ENCODE peak calls at places on chromosomes 5 and 9, in ten cellular contexts. D is stomach, P is dorsolateral prefrontal cortex, B is thoracic aorta, L is AG10803, C is NB4, E is A549, S is astrocyte of the spinal cord, X is D721Med, Z is H9. R is an unnamed sample.

GRCh38 chr5:169791251-169791650 is 154.2 kb downstream of the DOCK2 start:
- DNase-seq in B (no peak), E (no peak), Z (no peak), X (no peak), D (no peak), L (no peak), C (no peak), P (no peak), S (no peak), R (no peak)

GRCh38 chr9:126927419-126927818 is 12.8 kb downstream of the RALGPS1 start:
- DNase-seq in B (no peak), C (no peak), E (no peak), L (no peak), P (no peak), X (no peak), Z (no peak), D (no peak), S (no peak), R (no peak)

GRCh38 chr5:59002162-59002825 is 419.4 kb downstream of the RAB3C start:
- DNase-seq in E (no peak), S (no peak), L (no peak), Z (no peak), X (no peak), D (no peak), B (no peak), P (no peak), C (no peak), R (no peak)

GRCh38 chr5:123156577-123157296 is 67.7 kb downstream of the PRDM6 start:
- DNase-seq in C (no peak), P (no peak), X (no peak), E (no peak), D (no peak), S (peak), B (no peak), Z (no peak), L (peak), R (no peak)

GRCh38 chr9:129483467-129484324 is 137.2 kb downstream of the C9orf50 start:
- DNase-seq in X (no peak), C (peak), Z (no peak), P (peak), D (peak), S (peak), E (peak), B (peak), L (peak), R (peak)

GRCh38 chr9:107615325-107615724 is 125.8 kb upstream of the KLF4 start:
- DNase-seq in B (no peak), Z (no peak), X (no peak), C (peak), S (no peak), D (no peak), L (peak), E (no peak), P (no peak), R (no peak)

GRCh38 chr9:130888146-130888885 is 8.3 kb downstream of the QRFP start:
- DNase-seq in E (no peak), S (no peak), X (no peak), D (no peak), Z (no peak), B (no peak), C (no peak), L (no peak), P (no peak), R (no peak)

GRCh38 chr9:115675834-115676233 is 477.8 kb upstream of the PAPPA start:
- DNase-seq in C (no peak), X (no peak), B (no peak), L (no peak), S (no peak), E (no peak), P (no peak), D (no peak), Z (no peak), R (no peak)

GRCh38 chr9:95641591-95641990 is 124.8 kb upstream of the PTCH1 start:
- DNase-seq in Z (no peak), L (no peak), S (no peak), C (no peak), D (no peak), E (no peak), P (peak), X (no peak), B (no peak), R (no peak)

GRCh38 chr5:173920024-173920753 is 32.0 kb downstream of the CPEB4 start:
- DNase-seq in Z (no peak), D (no peak), S (no peak), X (no peak), B (no peak), P (no peak), E (no peak), C (peak), L (peak), R (no peak)

GRCh38 chr5:43191740-43192557 is at the start of gene NIM1K:
- DNase-seq in Z (peak), D (peak), E (peak), X (peak), S (peak), P (peak), L (peak), C (peak), B (peak), R (peak)

GRCh38 chr9:18682907-18683306 is 209.0 kb downstream of the ADAMTSL1 start:
- DNase-seq in P (no peak), Z (no peak), C (no peak), S (no peak), D (no peak), X (no peak), B (no peak), E (no peak), L (no peak), R (no peak)

GRCh38 chr5:124285071-124285470 is 461.4 kb downstream of the ZNF608 start:
- DNase-seq in X (no peak), P (no peak), E (no peak), S (no peak), L (no peak), D (peak), C (no peak), B (no peak), Z (no peak), R (no peak)

GRCh38 chr5:179817071-179817840 is 3.4 kb upstream of the SQSTM1 start:
- DNase-seq in P (no peak), X (no peak), Z (no peak), D (no peak), L (no peak), B (no peak), S (no peak), E (no peak), C (no peak), R (peak)

GRCh38 chr5:134581241-134581981 is 51.2 kb downstream of the SAR1B start:
- DNase-seq in P (no peak), B (no peak), C (no peak), Z (no peak), L (no peak), E (no peak), S (no peak), X (peak), D (no peak), R (no peak)

GRCh38 chr9:129437626-129438323 is 183.1 kb downstream of the C9orf50 start:
- DNase-seq in P (no peak), S (no peak), X (no peak), E (no peak), D (no peak), Z (no peak), B (no peak), C (no peak), L (peak), R (no peak)

GRCh38 chr9:83937861-83938455 is 16.7 kb upstream of the KIF27 start:
- DNase-seq in C (peak), E (peak), L (peak), S (peak), Z (no peak), B (no peak), X (no peak), P (no peak), D (no peak), R (no peak)

GRCh38 chr9:100774962-100775361 is 197.1 kb downstream of the CAVIN4 start:
- DNase-seq in X (no peak), L (no peak), E (no peak), Z (peak), C (no peak), D (no peak), B (no peak), P (no peak), S (no peak), R (no peak)

GRCh38 chr5:55530669-55531068 is 4.1 kb downstream of the PLPP1 start:
- DNase-seq in S (no peak), C (no peak), P (no peak), X (no peak), E (no peak), L (no peak), B (no peak), Z (peak), D (no peak), R (no peak)

GRCh38 chr9:38016375-38017120 is 52.5 kb downstream of the SHB start:
- DNase-seq in S (peak), L (peak), X (no peak), E (peak), Z (no peak), C (no peak), D (no peak), B (no peak), P (no peak), R (no peak)

GRCh38 chr9:21796768-21797167 is 5.7 kb upstream of the MTAP start:
- DNase-seq in D (no peak), S (no peak), L (peak), B (no peak), X (no peak), Z (no peak), E (peak), C (no peak), P (no peak), R (no peak)

GRCh38 chr5:97478513-97478912 is 295.5 kb upstream of the RIOK2 start:
- DNase-seq in C (no peak), P (no peak), L (no peak), Z (no peak), X (no peak), S (no peak), E (no peak), B (no peak), D (no peak), R (no peak)

GRCh38 chr9:131677051-131677444 is 62.8 kb downstream of the RAPGEF1 start:
- DNase-seq in Z (no peak), D (no peak), C (no peak), X (no peak), E (no peak), P (no peak), B (no peak), S (no peak), L (peak), R (no peak)

GRCh38 chr5:128464596-128464995 is 73.4 kb downstream of the FBN2 start:
- DNase-seq in L (peak), E (no peak), B (no peak), Z (no peak), X (no peak), C (no peak), P (no peak), S (no peak), D (no peak), R (peak)

GRCh38 chr5:107218457-107219193 is 452.1 kb downstream of the EFNA5 start:
- DNase-seq in X (no peak), D (no peak), S (peak), P (no peak), B (no peak), C (peak), L (peak), Z (no peak), E (peak), R (no peak)

GRCh38 chr5:90598300-90598699 is 39.7 kb downstream of the ADGRV1 start:
- DNase-seq in S (peak), C (no peak), X (peak), B (no peak), Z (no peak), D (no peak), P (no peak), E (no peak), L (no peak), R (no peak)

GRCh38 chr9:26129216-26129615 is 451.0 kb upstream of the TUSC1 start:
- DNase-seq in E (no peak), Z (no peak), S (peak), X (no peak), B (no peak), D (no peak), P (no peak), C (peak), L (peak), R (no peak)

GRCh38 chr9:121670447-121670846 is 19.0 kb downstream of the DAB2IP start:
- DNase-seq in S (no peak), C (no peak), E (no peak), X (no peak), Z (no peak), D (no peak), B (no peak), P (peak), L (peak), R (peak)

GRCh38 chr9:121672213-121672612 is 20.8 kb downstream of the DAB2IP start:
- DNase-seq in X (no peak), L (peak), P (peak), D (no peak), E (peak), S (no peak), C (no peak), Z (no peak), B (no peak), R (peak)

GRCh38 chr9:121673576-121673975 is 22.1 kb downstream of the DAB2IP start:
- DNase-seq in S (no peak), E (no peak), L (no peak), X (no peak), C (no peak), B (no peak), P (no peak), Z (no peak), D (no peak), R (peak)

GRCh38 chr9:121674952-121675351 is 23.5 kb downstream of the DAB2IP start:
- DNase-seq in B (no peak), L (peak), D (no peak), C (peak), S (peak), Z (peak), E (no peak), P (no peak), X (no peak), R (peak)

DNA sequence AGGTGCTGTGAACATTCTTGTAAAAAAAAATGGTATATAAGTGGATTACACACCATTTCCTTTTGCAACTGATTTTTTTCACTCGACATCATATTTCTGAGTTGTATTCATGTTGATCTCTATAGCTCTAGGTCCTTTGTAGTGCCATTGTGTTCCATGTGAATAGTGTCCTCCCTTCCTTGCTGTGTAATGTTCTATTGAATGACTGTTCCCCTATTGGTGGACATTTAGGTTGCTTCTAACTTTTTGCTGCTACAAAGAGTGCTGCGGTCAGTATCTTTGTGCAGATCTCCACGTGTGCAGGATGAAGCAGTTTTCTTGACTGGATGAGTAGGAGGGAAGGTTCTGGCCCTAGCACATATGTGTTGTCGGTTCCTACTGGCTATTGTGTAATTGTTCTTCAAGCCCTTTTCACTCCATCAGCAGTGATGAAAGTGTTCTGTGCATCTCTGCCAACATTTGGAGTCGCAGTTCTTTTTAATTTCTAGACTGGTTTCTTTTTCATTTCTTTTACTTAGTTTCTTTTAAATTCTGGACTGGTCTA is 20.2 kb downstream of the DAB2IP start:
- DNase-seq in S (no peak), B (no peak), E (no peak), P (no peak), D (no peak), Z (no peak), C (peak), L (peak), X (no peak), R (no peak)
- TF ChIP-seq CTCF in S (no peak), B (no peak), E (no peak), P (no peak), D (no peak), Z (no peak), C (no peak), L (no peak), X (no peak), R (no peak)

GRCh38 chr9:134658378-134658955 is 16.9 kb downstream of the COL5A1 start:
- DNase-seq in P (no peak), X (no peak), B (no peak), Z (peak), L (no peak), E (no peak), S (no peak), C (no peak), D (no peak), R (peak)

GRCh38 chr9:134657666-134658377 is 16.2 kb downstream of the COL5A1 start:
- DNase-seq in E (no peak), Z (no peak), P (no peak), C (no peak), L (no peak), D (no peak), B (no peak), S (no peak), X (no peak), R (peak)

GRCh38 chr9:134655101-134655500 is 13.5 kb downstream of the COL5A1 start:
- DNase-seq in C (peak), X (no peak), P (no peak), L (no peak), Z (no peak), S (no peak), B (no peak), D (no peak), E (no peak), R (peak)

GRCh38 chr9:134655591-134656333 is 14.2 kb downstream of the COL5A1 start:
- DNase-seq in C (peak), B (no peak), X (no peak), Z (no peak), P (no peak), E (no peak), D (no peak), S (no peak), L (no peak), R (peak)

GRCh38 chr9:134656334-134657034 is 14.9 kb downstream of the COL5A1 start:
- DNase-seq in P (no peak), D (no peak), B (no peak), Z (no peak), C (peak), X (no peak), S (no peak), E (peak), L (no peak), R (peak)
- TF ChIP-seq CTCF in P (no peak), D (no peak), B (no peak), Z (no peak), C (no peak), X (peak), S (peak), E (peak), L (peak), R (no peak)

DNA sequence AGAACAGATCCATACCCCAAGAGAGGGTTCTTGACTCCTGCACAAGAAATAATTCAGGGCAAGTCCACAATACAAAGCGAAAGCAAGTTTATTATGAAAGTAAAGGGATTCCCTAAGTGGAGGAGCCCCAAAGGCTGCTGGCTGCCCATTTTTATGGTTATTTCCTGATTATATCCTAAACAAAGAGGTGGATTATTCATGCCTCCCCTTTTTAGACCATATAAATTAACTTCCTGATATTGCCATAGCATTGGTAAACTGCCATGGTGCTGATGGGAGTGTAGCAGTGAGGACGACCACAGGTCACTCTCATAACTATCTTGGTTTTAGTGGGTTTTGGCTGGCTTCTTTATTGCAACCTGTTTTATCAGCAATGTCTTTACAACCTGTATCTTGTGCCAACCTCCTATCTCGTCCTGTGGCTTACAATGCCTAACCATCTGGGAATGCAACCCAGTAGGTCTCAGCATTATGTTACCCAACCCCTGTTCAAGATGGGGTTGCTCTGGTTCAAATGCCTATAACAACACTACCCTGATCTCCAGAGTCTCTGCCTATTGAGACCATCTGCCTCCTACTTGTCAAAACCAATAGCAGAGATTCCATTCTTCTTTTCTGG is 154.4 kb upstream of the GRAMD2B start:
- DNase-seq in D (no peak), X (no peak), P (no peak), S (no peak), B (no peak), C (no peak), Z (no peak), E (no peak), L (no peak), R (no peak)
- TF ChIP-seq CTCF in D (no peak), X (no peak), P (no peak), S (no peak), B (no peak), C (no peak), Z (no peak), E (no peak), L (no peak), R (no peak)

DNA sequence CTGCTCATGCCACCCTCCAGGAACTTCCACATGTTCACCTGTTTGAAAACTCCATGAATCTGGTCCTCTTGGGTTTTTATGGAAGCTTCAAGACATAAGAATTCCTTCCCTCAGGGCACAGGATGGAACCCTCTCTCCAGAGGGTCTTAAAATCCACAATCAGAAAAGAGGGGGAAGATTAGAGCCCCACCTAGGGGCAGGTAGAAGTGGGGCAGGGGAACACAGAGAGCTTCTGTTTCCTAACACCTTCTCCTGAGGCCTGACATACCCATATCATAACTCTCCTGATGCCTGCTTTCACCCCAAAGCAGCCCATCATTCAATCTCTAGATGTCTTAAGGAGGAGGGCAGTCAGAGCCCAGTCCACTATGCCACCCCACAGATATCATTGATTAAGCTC is 1087.7 kb upstream of the ARRDC3 start:
- DNase-seq in E (no peak), C (no peak), Z (no peak), L (no peak), D (no peak), B (no peak), X (no peak), P (no peak), S (no peak), R (no peak)
- TF ChIP-seq CTCF in E (no peak), C (peak), Z (peak), L (no peak), D (no peak), B (no peak), X (peak), P (no peak), S (no peak), R (no peak)

DNA sequence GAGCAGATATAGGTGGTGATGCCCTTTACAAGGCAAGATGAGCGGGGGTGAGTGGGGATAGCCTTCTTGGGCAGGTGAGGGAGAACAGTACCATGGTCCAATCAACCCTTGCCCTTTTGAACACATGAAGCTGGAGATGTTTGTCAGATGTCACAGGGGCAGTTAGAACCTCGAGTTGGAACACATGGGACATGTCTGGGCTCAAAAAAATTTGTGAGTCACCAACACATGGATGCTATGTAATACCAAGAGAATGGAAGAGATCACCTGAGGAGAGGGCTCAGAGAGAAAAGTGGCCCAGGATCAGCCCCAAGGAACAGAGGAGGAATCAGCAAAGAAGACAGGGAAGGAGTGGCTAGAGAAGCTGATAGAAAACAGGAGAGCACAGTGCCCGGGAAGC is 4.7 kb downstream of the PHYKPL start:
- DNase-seq in P (no peak), S (no peak), E (no peak), X (no peak), D (no peak), Z (no peak), C (no peak), L (no peak), B (no peak), R (no peak)
- TF ChIP-seq CTCF in P (no peak), S (no peak), E (no peak), X (no peak), D (no peak), Z (no peak), C (no peak), L (no peak), B (no peak), R (no peak)

R was measured in spleen.